ENCODE peak calls at places on chromosomes 12 and 14, in six cellular contexts. U is psoas muscle; I is aorta; H is DND-41; O is CD8-positive, alpha-beta memory T cell; A is vagina. F is an unnamed sample. For H3K9me3, the result is how much of the 10 kb centered on the place peaks cover.

GRCh38 chr12:254912-255311 is 7.7 kb downstream of the SLC6A13 start:
- DNase-seq in U (no peak), A (no peak), I (no peak), O (no peak), H (no peak), F (no peak)

GRCh38 chr12:121783771-121784170 is 9.7 kb downstream of the RHOF start:
- DNase-seq in I (no peak), A (no peak), O (no peak), H (no peak), U (no peak), F (peak)

GRCh38 chr12:106108187-106108816 is 30.5 kb downstream of the NUAK1 start:
- DNase-seq in O (no peak), U (no peak), I (no peak), H (no peak), A (no peak), F (no peak)

GRCh38 chr14:41505491-41505890 is 101.2 kb upstream of the LRFN5 start:
- DNase-seq in H (no peak), I (no peak), U (no peak), A (no peak), O (no peak), F (no peak)

GRCh38 chr12:62192486-62193250 is 67.5 kb upstream of the USP15 start:
- DNase-seq in A (no peak), H (peak), U (peak), O (no peak), I (peak), F (peak)

GRCh38 chr14:103207404-103208072 is 84.3 kb downstream of the TNFAIP2 start:
- DNase-seq in H (no peak), U (peak), A (no peak), I (peak), O (no peak), F (peak)

GRCh38 chr12:49922349-49923034 is 18.8 kb upstream of the FAIM2 start:
- DNase-seq in O (no peak), A (no peak), H (no peak), I (no peak), U (peak), F (no peak)

GRCh38 chr14:103723176-103724081 is 7.8 kb downstream of the ZFYVE21 start:
- DNase-seq in I (peak), O (no peak), U (no peak), A (no peak), H (no peak), F (no peak)

GRCh38 chr12:102612008-102612407 is 131.6 kb upstream of the IGF1 start:
- DNase-seq in O (no peak), U (no peak), A (no peak), H (no peak), I (no peak), F (no peak)

GRCh38 chr14:89184952-89185351 is 232.1 kb downstream of the FOXN3 start:
- DNase-seq in O (no peak), U (no peak), A (no peak), I (no peak), H (no peak), F (no peak)

GRCh38 chr14:92686763-92687427 is 61.5 kb downstream of the LGMN start:
- DNase-seq in U (peak), A (no peak), O (peak), I (peak), H (peak), F (peak)

GRCh38 chr12:51752490-51752889 is 96.0 kb downstream of the FIGNL2 start:
- DNase-seq in O (no peak), I (peak), H (no peak), U (peak), A (no peak), F (peak)

GRCh38 chr12:130646690-130647089 is 69.4 kb downstream of the RIMBP2 start:
- DNase-seq in A (no peak), O (no peak), U (no peak), H (no peak), I (no peak), F (no peak)
- H3K9me3 ChIP-seq in A (under half), O (under half), U (under half), H (under half), I (under half), F (under half)

DNA sequence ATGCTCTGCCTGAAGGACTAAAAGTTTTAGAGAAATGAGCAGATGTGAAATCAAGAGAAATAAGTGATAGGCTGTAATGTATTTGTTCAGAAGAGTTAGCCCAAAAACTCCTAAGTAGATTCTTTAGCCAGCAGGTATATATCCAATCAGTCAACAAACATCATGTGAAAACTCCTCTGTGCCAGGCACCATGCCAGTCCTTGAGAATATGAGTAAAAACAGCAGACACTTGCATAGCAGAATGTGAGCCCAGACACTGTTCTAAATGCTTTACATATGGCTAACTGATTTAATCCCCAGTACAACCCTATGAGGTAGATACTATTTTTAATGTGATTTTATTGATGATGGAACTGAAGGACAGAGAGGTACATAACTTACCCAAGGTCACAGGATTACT is 329.8 kb downstream of the PAWR start:
- DNase-seq in I (no peak), O (no peak), U (no peak), H (no peak), A (no peak), F (no peak)
- H3K9me3 ChIP-seq in I (under half), O (under half), U (under half), H (under half), A (under half), F (under half)

DNA sequence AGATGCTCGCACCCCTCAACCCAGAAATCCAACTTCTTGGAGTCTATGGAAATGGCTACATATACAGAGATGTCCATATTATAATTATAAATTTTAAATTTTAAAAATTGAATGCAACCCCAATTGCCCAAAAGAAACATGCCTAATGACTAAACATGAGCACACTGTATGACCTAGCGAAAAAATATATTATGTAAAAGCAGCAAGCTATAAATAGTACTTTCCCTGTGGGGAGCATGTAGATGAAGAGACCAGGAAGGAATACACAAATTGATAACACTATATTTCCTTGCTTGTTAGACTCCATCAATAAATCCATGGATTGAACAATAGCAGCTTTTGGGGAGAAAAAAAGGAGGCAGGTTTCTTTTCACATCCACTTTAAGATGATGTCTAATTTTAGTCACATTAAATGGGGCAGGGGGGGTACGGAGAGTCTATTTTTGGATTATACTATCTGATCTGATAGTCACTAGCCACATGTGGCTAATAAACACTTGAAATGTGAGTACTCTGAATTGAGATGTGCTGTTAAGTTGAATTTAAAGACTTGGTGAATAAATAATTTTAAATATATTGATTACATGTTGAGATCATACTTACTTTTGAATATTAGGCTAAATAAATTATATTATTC is 17.6 kb downstream of the MAX start:
- DNase-seq in O (no peak), I (no peak), U (no peak), A (no peak), H (no peak), F (no peak)
- H3K9me3 ChIP-seq in O (under half), I (under half), U (under half), A (under half), H (under half), F (under half)

DNA sequence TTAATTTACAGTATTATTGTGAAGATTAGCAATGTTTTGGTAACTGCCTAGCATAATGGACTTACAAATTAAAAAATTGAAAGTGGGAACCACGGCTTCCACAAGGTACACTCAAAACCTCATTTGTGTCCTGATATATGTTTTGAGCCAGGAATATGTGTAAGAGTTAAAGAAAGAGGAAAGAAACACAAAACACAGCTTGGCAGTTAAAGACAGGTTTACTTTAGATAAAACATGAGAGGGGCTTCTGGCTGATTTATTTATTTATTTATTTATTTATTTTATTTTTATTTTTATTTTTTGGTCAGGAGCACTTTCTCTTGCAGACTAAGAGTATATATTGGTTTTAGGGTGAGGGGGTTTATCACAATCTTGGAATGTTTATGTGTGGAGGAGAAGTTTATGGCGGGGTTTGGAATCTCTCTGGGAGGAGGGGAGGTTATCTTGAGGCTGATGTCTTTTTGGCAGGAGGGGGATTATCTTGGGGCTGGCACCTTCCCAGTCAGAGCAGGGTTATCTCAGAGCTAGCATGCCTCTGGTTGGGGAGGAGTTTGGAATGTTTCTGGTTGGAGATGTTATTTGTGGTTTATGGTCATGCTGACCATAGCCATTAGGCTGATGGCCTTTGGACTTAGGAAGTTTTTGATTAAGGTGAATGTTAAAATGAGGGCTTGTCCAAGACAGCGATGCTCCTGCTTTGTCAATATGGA is 436.7 kb downstream of the DAD1 start:
- DNase-seq in I (no peak), O (no peak), A (no peak), U (no peak), H (no peak), F (no peak)
- H3K9me3 ChIP-seq in I (under half), O (under half), A (under half), U (under half), H (under half), F (under half)

DNA sequence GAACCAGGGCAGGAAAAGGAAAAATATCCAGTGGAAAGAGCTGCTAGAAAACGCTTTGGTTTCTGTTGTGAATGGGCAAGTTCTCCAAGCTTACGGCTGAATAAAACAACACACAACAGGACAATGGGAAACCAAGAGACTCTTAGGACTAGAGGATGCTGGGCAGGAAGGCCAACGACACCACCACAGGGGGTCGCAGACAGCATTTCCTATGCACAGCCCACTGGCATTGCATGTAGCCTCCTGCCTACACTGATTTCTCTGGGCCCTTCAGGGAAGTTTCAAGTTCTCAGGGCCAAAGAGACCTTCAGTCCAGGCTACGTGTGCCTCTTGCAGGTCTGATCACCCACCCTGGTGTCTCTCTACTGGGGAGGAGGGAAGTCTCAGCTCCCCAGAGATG is 108.0 kb downstream of the RIMBP2 start:
- DNase-seq in U (no peak), O (no peak), A (no peak), H (no peak), I (no peak), F (no peak)
- H3K9me3 ChIP-seq in U (under half), O (under half), A (under half), H (under half), I (under half), F (under half)

GRCh38 chr12:14471497-14471896 is 96.2 kb downstream of the PLBD1 start:
- DNase-seq in O (no peak), U (no peak), A (no peak), H (no peak), I (no peak), F (no peak)
- H3K9me3 ChIP-seq in O (under half), U (under half), A (under half), H (under half), I (under half), F (under half)

GRCh38 chr12:16021026-16021425 is 109.9 kb downstream of the DERA start:
- DNase-seq in H (no peak), I (no peak), O (no peak), U (no peak), A (no peak), F (no peak)

GRCh38 chr12:16021666-16022065 is 110.5 kb downstream of the DERA start:
- DNase-seq in I (no peak), A (no peak), H (no peak), O (no peak), U (no peak), F (no peak)

GRCh38 chr12:16020034-16020433 is 108.9 kb downstream of the DERA start:
- DNase-seq in U (no peak), I (no peak), H (no peak), A (no peak), O (no peak), F (no peak)

GRCh38 chr12:16016748-16017147 is 105.6 kb downstream of the DERA start:
- DNase-seq in A (no peak), U (no peak), I (no peak), O (no peak), H (no peak), F (no peak)

DNA sequence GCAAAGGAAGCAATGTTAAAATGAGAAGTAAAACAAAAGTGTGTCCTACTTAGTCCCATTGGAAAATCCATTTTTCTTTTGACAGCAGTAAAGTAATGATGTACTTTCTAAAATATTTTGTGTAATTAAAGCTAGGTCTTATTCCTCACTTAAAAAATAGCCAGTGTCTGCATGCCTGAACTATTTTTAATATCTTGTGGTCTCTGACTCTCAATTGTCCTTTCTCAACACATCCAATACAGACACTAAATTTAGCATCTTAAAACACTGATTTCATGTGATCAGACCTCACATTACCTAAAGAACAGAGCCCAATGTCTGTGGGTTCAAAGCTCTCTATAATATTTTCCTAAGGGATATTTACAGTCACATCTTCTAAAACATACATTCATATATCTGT is 108.0 kb downstream of the DERA start:
- DNase-seq in H (no peak), I (no peak), O (no peak), U (no peak), A (no peak), F (no peak)
- H3K9me3 ChIP-seq in H (under half), I (under half), O (under half), U (under half), A (under half), F (under half)

GRCh38 chr12:132966676-132967415 is 10.7 kb upstream of the ZNF605 start:
- DNase-seq in I (no peak), U (no peak), O (no peak), A (no peak), H (no peak), F (no peak)
- H3K9me3 ChIP-seq in I (under half), U (under half), O (under half), A (under half), H (under half), F (under half)

DNA sequence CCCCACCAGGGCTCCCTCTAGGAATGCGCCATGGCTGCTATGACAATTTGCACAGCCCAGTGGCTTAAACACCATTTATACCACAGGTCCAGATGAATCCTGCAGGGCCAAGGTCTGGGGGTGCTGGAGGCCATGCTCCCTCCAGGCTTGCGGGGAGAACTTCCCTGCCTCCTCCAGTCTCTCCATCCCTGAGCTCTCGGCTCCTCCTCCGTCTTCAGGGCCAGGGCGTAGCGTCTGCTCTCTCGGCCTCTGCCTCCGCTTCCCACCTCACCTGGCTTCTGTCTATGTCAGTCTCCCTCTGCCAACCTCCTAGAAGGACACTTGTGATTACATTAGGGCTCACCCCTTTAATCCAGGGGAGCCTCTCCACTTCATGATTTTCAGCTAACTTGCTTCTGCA is 401.3 kb downstream of the TMEM121 start:
- DNase-seq in I (no peak), A (no peak), H (no peak), U (no peak), O (no peak), F (no peak)
- H3K9me3 ChIP-seq in I (under half), A (under half), H (under half), U (under half), O (under half), F (under half)

DNA sequence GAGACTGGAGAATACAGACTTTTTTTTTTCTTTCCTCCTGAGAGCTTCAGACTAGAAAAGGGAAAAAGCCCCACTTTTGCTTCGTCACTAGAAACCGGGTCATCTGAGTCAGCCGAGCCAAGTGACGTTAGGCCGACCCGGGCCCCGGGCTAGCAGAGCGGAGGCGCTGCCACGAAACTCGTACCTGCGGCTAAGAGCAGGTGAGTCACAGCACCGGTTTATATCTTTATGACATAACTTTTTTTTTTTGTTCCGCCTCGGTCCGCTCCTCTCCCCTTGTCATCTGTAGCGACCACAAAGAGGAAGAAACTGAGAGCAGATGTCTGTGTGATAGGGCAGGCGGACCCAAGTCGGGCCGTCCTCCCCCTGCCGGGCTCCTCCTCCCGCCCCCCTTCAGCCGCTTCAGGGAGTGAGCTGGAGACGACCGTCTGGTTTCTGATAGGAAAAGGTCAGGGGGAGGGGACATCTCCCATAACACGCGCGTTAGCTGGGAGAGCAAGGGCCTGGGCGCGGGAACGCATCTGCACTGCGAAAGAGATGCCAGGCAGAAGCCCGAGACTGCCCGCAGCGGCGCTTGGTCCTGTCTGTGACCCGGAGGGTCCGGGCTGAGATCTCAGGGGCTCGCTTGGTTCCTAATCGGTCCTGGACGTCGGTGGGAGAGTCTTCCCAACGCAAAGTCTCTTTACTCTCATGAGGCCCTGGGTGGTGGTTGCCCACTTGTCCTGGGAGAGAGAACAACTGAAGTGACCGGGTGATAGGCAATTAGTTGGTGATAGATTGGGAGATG is 573 bp downstream of the TTC6 start:
- DNase-seq in I (no peak), U (no peak), H (no peak), A (no peak), O (no peak), F (no peak)
- H3K9me3 ChIP-seq in I (under half), U (under half), H (under half), A (under half), O (under half), F (under half)